ENCODE peak calls at places on chromosomes 5 and 9, in four cellular contexts. T is OCI-LY7, X is thyroid gland, P is aorta. O is an unnamed sample.

GRCh38 chr5:81265101-81265500 is 32.0 kb downstream of the CKMT2 start:
- DNase-seq in X (no peak), T (no peak), P (no peak), O (no peak)

GRCh38 chr9:129835860-129836223 is 584 bp downstream of the USP20 start:
- DNase-seq in P (no peak), T (no peak), X (no peak), O (no peak)

GRCh38 chr9:120913673-120914266 is 12.8 kb downstream of the TRAF1 start:
- DNase-seq in P (no peak), X (no peak), T (no peak), O (no peak)

GRCh38 chr5:150945947-150946346 is 41.2 kb upstream of the ZNF300 start:
- DNase-seq in T (no peak), P (no peak), X (peak; percentile 1), O (no peak)

GRCh38 chr5:11273180-11273882 is 512.3 kb upstream of the DAP start:
- DNase-seq in X (no peak), P (no peak), T (no peak), O (no peak)

GRCh38 chr9:97046228-97046627 is 7.3 kb upstream of the CTSV start:
- DNase-seq in X (peak; percentile 93), P (no peak), T (no peak), O (peak; percentile 73)

GRCh38 chr5:126267435-126267834 is 155.8 kb upstream of the GRAMD2B start:
- DNase-seq in P (no peak), X (no peak), T (no peak), O (no peak)

GRCh38 chr9:115998661-115999060 is 154.9 kb upstream of the PAPPA start:
- DNase-seq in X (no peak), T (no peak), P (no peak), O (no peak)

GRCh38 chr5:14397717-14398116 is 183.9 kb upstream of the OTULINL start:
- DNase-seq in T (no peak), P (peak; percentile 78), X (peak; percentile 71), O (no peak)

GRCh38 chr5:10310073-10310779 is 2.5 kb upstream of the CMBL start:
- DNase-seq in T (no peak), X (peak; percentile 45), P (no peak), O (no peak)

GRCh38 chr5:160173-160510 is 31.2 kb upstream of the LRRC14B start:
- DNase-seq in T (no peak), X (no peak), P (peak; percentile 50), O (no peak)

GRCh38 chr5:81247441-81247972 is 14.4 kb downstream of the CKMT2 start:
- DNase-seq in P (no peak), X (no peak), T (no peak), O (no peak)

GRCh38 chr5:7548576-7548975 is 152.6 kb downstream of the ADCY2 start:
- DNase-seq in P (no peak), X (peak; percentile 54), T (no peak), O (no peak)

GRCh38 chr5:95955996-95956899 is 5.4 kb downstream of the ELL2 start:
- DNase-seq in P (no peak), T (no peak), X (peak; percentile 47), O (no peak)

GRCh38 chr9:129867138-129868032 is 32.1 kb downstream of the USP20 start:
- DNase-seq in T (no peak), X (no peak), P (no peak), O (no peak)

GRCh38 chr9:32508728-32509127 is 17.3 kb downstream of the RIGI start:
- DNase-seq in X (no peak), P (no peak), T (no peak), O (no peak)

GRCh38 chr5:141508440-141508807 is 19.5 kb downstream of the PCDHGC5 start:
- DNase-seq in T (peak; percentile 50), X (no peak), P (no peak), O (no peak)

GRCh38 chr5:149391524-149391923 is 12.4 kb upstream of the IL17B start:
- DNase-seq in T (no peak), X (no peak), P (peak; percentile 72), O (no peak)

GRCh38 chr5:56148453-56148971 is 84.6 kb downstream of the ANKRD55 start:
- DNase-seq in X (peak; percentile 79), T (no peak), P (no peak), O (no peak)

GRCh38 chr9:99822096-99822595 is 461 bp downstream of the NR4A3 start:
- DNase-seq in T (no peak), X (no peak), P (no peak), O (no peak)

GRCh38 chr5:107365355-107366109 is 305.2 kb downstream of the EFNA5 start:
- DNase-seq in X (no peak), P (no peak), T (peak; percentile 40), O (no peak)

DNA sequence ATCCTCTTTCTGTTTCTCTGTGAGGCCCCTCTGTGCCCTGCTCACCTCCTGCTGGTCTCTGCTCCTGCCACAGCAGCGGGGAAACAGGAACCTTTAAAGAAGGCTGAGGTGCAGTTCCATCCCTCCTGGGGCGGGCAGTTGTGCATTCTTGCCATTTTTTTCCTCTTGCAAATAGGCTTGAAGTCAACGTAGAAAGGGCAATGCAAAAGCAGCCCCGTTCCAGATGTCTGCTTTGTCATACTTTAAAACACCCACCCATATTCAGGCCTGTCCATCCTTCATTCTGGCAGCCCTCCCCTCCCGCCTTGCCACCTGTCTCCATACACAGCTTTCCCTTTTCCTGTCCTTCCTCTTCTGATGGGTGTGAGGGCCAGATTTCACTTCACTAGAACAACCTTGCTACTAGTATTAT is 65.4 kb upstream of the KLF9 start:
- DNase-seq in T (no peak), X (peak; percentile 63), P (no peak), O (peak; percentile 50)
- H3K4me3 ChIP-seq in T (no peak overlapping the region), X (no peak overlapping the region), P (no peak overlapping the region), O (peak overlapping the region; percentile 32)

DNA sequence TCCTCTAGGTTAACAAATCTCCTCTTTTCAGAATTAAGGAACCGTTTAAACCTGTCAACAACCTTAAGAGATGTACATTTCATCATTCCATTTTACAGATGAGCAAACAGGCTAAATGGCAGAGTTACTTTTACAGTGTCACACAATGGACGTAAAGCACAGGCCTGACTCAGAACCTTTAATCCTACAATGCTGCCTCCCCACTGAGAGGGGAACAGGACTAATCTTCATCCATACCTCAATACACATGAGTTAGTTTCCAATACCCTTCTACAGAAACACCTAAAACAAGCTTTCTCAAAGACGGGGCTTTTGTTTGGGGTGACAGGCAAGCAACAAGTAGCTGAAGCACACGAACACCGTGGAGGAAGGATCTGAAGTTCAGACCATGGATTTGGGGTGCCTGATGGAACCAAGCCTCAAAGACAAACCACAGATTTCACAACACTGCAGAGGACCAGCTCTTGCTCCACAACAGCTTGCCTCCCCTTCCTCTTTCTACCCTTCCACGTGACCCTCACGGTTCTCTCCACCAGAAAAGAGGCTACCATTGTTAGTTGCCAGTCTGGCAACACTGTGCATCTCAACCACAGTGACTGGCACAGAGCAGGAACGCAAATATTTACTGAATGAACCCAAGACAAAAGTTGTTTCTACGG is 1.8 kb downstream of the RNF130 start:
- DNase-seq in T (no peak), X (no peak), P (no peak), O (peak; percentile 60)
- H3K4me1 ChIP-seq in T (no peaks in the 10 kb centered on the region), X (peaks cover 9% of the 10 kb centered on the region), P (no peaks in the 10 kb centered on the region), O (peaks cover 21% of the 10 kb centered on the region)

DNA sequence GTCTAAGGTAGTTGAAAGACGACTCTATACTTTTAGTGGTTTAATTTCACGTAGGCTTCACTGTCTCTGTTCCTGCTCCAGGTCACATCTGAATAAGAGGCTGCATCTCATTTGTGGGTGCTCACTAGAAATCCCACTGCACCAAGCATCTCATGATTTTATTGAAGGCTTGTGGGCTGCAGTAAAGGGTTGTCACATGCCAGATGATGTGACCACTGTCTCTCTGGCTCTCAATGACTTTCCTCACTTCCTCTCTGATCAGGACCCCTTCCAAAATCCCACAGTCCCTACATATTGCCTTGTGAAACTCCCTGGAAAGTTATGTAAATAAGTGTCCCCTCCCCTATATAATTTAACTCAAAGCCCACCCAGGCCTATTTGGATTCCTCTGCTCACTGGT is 8.9 kb upstream of the ZCCHC10 start:
- DNase-seq in T (no peak), X (no peak), P (no peak), O (no peak)
- H3K27ac ChIP-seq in T (peak overlapping the region; percentile 97), X (no peak overlapping the region), P (no peak overlapping the region), O (no peak overlapping the region)

GRCh38 chr5:176910161-176910560 is 11.0 kb upstream of the HK3 start:
- DNase-seq in X (no peak), T (no peak), P (no peak), O (no peak)
- H3K4me3 ChIP-seq in X (no peak overlapping the region), T (no peak overlapping the region), P (no peak overlapping the region), O (no peak overlapping the region)